ENCODE peak calls at places on chromosomes 2 and 18, in nine cellular contexts. X is A549, E is esophagus muscularis mucosa, W is transverse colon, A is ovary, R is stomach, D is suprapubic skin, S is tibial nerve, J is HepG2. P is an unnamed sample.

GRCh38 chr18:49560277-49561126 is 1.4 kb upstream of the LIPG start:
- DNase-seq in X (no peak), E (no peak), W (peak), A (no peak), R (no peak), D (no peak), S (no peak), J (no peak), P (no peak)

GRCh38 chr18:74197705-74198341 is 49.5 kb downstream of the TIMM21 start:
- DNase-seq in X (no peak), E (no peak), W (peak), A (no peak), R (peak), D (no peak), S (no peak), J (no peak), P (no peak)

GRCh38 chr2:150080115-150080514 is 407.4 kb downstream of the RND3 start:
- DNase-seq in X (no peak), E (no peak), W (no peak), A (no peak), R (no peak), D (no peak), S (no peak), J (no peak), P (no peak)

GRCh38 chr18:24112874-24113615 is 25.8 kb upstream of the CABYR start:
- DNase-seq in X (peak), E (peak), W (no peak), A (no peak), R (no peak), D (no peak), S (no peak), J (peak), P (no peak)

GRCh38 chr2:38406597-38407110 is 29.6 kb upstream of the ATL2 start:
- DNase-seq in X (no peak), E (no peak), W (no peak), A (peak), R (no peak), D (no peak), S (peak), J (peak), P (no peak)

GRCh38 chr2:146158072-146158674 is 1638.3 kb upstream of the ZEB2 start:
- DNase-seq in X (no peak), E (no peak), W (no peak), A (no peak), R (no peak), D (no peak), S (no peak), J (no peak), P (no peak)

GRCh38 chr2:75481041-75481836 is 79.5 kb downstream of the EVA1A start:
- DNase-seq in X (peak), E (peak), W (no peak), A (no peak), R (no peak), D (no peak), S (no peak), J (peak), P (no peak)

GRCh38 chr18:44869533-44869932 is 188.8 kb downstream of the SETBP1 start:
- DNase-seq in X (no peak), E (no peak), W (no peak), A (no peak), R (no peak), D (no peak), S (no peak), J (no peak), P (no peak)

GRCh38 chr2:146661494-146662096 is 1183.2 kb upstream of the ACVR2A start:
- DNase-seq in X (peak), E (no peak), W (no peak), A (no peak), R (no peak), D (no peak), S (no peak), J (peak), P (no peak)

GRCh38 chr2:86105969-86106945 is at the start of gene PTCD3:
- DNase-seq in X (peak), E (peak), W (peak), A (peak), R (peak), D (peak), S (peak), J (peak), P (peak)
- H3K27ac ChIP-seq in X (peak), E (peak), W (peak), A (peak), R (peak), D (peak), S (peak), J (peak), P (peak)

GRCh38 chr18:59902180-59902992 is 2.6 kb downstream of the PMAIP1 start:
- DNase-seq in X (no peak), E (no peak), W (no peak), A (no peak), R (no peak), D (no peak), S (no peak), J (no peak), P (no peak)
- TF ChIP-seq EP300 in X (no peak), E (no peak), W (no peak), A (no peak), R (no peak), D (no peak), S (no peak), J (no peak), P (no peak)

GRCh38 chr18:58438161-58438983 is 190.5 kb downstream of the ALPK2 start:
- DNase-seq in X (no peak), E (no peak), W (no peak), A (no peak), R (no peak), D (no peak), S (no peak), J (no peak), P (no peak)

GRCh38 chr18:58438984-58439311 is 189.9 kb downstream of the ALPK2 start:
- DNase-seq in X (no peak), E (no peak), W (no peak), A (no peak), R (no peak), D (no peak), S (no peak), J (no peak), P (no peak)

GRCh38 chr18:58447342-58448190 is 181.3 kb downstream of the ALPK2 start:
- DNase-seq in X (no peak), E (no peak), W (no peak), A (no peak), R (no peak), D (no peak), S (no peak), J (no peak), P (peak)

GRCh38 chr18:58446661-58447060 is 182.2 kb downstream of the ALPK2 start:
- DNase-seq in X (no peak), E (no peak), W (no peak), A (no peak), R (no peak), D (no peak), S (no peak), J (no peak), P (no peak)

GRCh38 chr18:58443671-58444070 is 185.2 kb downstream of the ALPK2 start:
- DNase-seq in X (no peak), E (no peak), W (no peak), A (no peak), R (no peak), D (no peak), S (no peak), J (no peak), P (peak)
- TF ChIP-seq POLR2A in X (no peak), E (no peak), W (no peak), A (no peak), R (no peak), D (no peak), S (no peak), J (no peak), P (no peak)

GRCh38 chr18:56044239-56044638 is 456.2 kb upstream of the TCF4 start:
- DNase-seq in X (no peak), E (peak), W (no peak), A (no peak), R (no peak), D (no peak), S (no peak), J (no peak), P (no peak)
- H3K27ac ChIP-seq in X (no peak), E (no peak), W (no peak), A (no peak), R (no peak), D (no peak), S (peak), J (no peak), P (no peak)

DNA sequence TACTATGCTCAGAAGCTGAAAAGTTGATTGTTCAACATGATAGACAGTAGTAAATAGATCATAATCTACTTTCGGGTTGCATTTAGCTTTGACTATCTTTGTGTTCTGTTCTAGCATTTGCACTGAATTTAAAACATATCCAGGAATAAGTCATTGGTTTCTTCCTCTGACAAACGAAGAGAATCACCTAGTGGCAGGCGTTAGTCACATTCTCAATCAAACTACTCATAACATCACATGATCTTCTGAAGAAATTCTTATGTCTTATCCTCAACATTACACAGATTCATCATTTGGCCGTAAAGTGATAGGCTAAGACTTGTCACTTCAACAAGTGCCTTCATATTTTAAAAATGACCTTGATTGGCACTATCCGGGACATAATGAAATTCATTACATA is 63.6 kb upstream of the TTC21B start:
- DNase-seq in X (peak), E (no peak), W (no peak), A (no peak), R (no peak), D (no peak), S (no peak), J (no peak), P (no peak)
- TF ChIP-seq EP300 in X (no peak), E (no peak), W (no peak), A (no peak), R (no peak), D (no peak), S (no peak), J (no peak), P (no peak)

DNA sequence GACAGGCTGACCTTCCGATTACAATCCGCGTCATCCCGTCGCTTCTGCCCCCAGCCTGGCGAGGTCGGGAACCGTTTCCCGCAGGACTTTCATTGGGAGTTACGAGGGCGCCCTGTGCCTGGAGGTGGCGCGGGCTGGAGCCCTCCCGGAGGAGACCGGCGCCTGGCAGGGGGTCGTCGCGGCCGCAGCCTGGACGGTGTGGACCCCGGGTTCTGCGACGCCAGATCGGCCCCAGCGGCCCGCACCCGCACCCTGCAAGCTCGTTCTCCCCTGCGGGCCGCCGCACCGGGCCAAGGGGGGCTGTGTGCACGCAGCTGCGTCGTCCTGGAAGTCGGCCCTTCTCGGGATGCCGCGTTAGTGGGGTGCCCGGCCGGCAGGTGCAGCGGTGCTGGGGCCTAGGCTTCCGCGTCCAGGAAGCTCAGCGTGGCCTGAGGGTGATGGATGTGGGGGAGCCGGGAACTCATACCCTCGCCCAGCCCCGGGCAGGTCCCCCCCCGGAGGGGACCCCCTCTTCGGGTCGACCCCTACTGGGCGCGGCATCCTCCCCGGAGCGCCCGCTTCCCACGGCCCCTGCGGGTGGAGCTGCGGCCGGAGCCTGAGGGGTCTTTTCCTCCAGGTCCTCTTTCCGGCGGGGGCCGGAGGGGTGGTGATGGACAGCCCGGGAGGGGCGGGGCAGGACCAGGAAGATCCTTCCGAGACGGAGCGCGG is 64.0 kb downstream of the LRRFIP1 start:
- DNase-seq in X (peak), E (no peak), W (peak), A (no peak), R (no peak), D (no peak), S (no peak), J (no peak), P (no peak)
- TF ChIP-seq POLR2A in X (no peak), E (peak), W (peak), A (peak), R (no peak), D (no peak), S (peak), J (no peak), P (peak)

GRCh38 chr2:232592687-232593407 is 40.6 kb upstream of the EFHD1 start:
- DNase-seq in X (peak), E (no peak), W (peak), A (no peak), R (no peak), D (no peak), S (no peak), J (peak), P (no peak)
- H3K27ac ChIP-seq in X (peak), E (peak), W (peak), A (no peak), R (peak), D (peak), S (no peak), J (no peak), P (peak)